ENCODE peak calls at places on chromosomes 5 and 9, in six cellular contexts. D, S, T, H, A and E are unnamed samples.

GRCh38 chr5:35963381-35963843 is 25.0 kb upstream of the CAPSL start:
- DNase-seq in H (no peak), T (no peak), A (no peak), D (no peak), S (peak; percentile 11), E (no peak)

GRCh38 chr5:120207139-120207538 is 257.0 kb upstream of the PRR16 start:
- DNase-seq in S (no peak), A (no peak), D (no peak), T (no peak), H (no peak), E (no peak)

GRCh38 chr5:59837071-59837470 is 56.5 kb downstream of the PDE4D start:
- DNase-seq in S (no peak), H (no peak), D (no peak), T (no peak), A (no peak), E (no peak)

GRCh38 chr9:108953983-108954574 is 19.9 kb downstream of the ABITRAM start:
- DNase-seq in D (no peak), S (peak; percentile 57), H (no peak), T (no peak), A (no peak), E (no peak)

GRCh38 chr5:155481182-155481581 is 467.6 kb downstream of the KIF4B start:
- DNase-seq in H (no peak), A (no peak), T (no peak), D (no peak), S (no peak), E (no peak)

GRCh38 chr5:11780641-11781345 is 123.5 kb downstream of the CTNND2 start:
- DNase-seq in A (no peak), H (no peak), T (no peak), S (no peak), D (no peak), E (no peak)

GRCh38 chr5:71872465-71872864 is 153.4 kb downstream of the CARTPT start:
- DNase-seq in T (no peak), A (no peak), D (no peak), H (no peak), S (no peak), E (no peak)

GRCh38 chr5:143791848-143792701 is 19.9 kb upstream of the HMHB1 start:
- DNase-seq in H (no peak), D (no peak), A (no peak), T (no peak), S (no peak), E (no peak)

GRCh38 chr9:38362912-38363588 is 29.5 kb upstream of the ALDH1B1 start:
- DNase-seq in D (peak; percentile 20), A (no peak), H (no peak), T (peak; percentile 54), S (peak; percentile 72), E (peak; percentile 7)

GRCh38 chr5:135263022-135263668 is 135.9 kb downstream of the MACROH2A1 start:
- DNase-seq in H (peak; percentile 62), T (no peak), D (no peak), A (no peak), S (peak; percentile 51), E (no peak)

GRCh38 chr9:126221480-126221879 is 105.1 kb upstream of the MVB12B start:
- DNase-seq in H (no peak), T (no peak), A (no peak), D (no peak), S (no peak), E (no peak)

GRCh38 chr5:39816111-39816834 is 391.5 kb upstream of the DAB2 start:
- DNase-seq in D (no peak), T (no peak), A (no peak), S (no peak), H (no peak), E (no peak)

GRCh38 chr9:93318441-93318840 is 133.0 kb upstream of the FAM120A start:
- DNase-seq in S (no peak), A (no peak), H (no peak), D (no peak), T (no peak), E (no peak)

GRCh38 chr9:114722363-114722695 is 40.3 kb upstream of the TEX48 start:
- DNase-seq in T (no peak), H (no peak), D (no peak), S (no peak), A (no peak), E (no peak)

GRCh38 chr5:50655067-50655809 is 11.2 kb upstream of the PARP8 start:
- DNase-seq in A (no peak), T (no peak), H (no peak), D (no peak), S (no peak), E (no peak)

GRCh38 chr9:35748239-35748857 is 680 bp downstream of the GBA2 start:
- DNase-seq in D (no peak), H (peak; percentile 28), S (no peak), A (no peak), T (no peak), E (no peak)

GRCh38 chr5:125023673-125024072 is 277.2 kb upstream of the ZNF608 start:
- DNase-seq in T (no peak), S (peak; percentile 25), A (no peak), D (no peak), H (no peak), E (no peak)

GRCh38 chr5:3122216-3122615 is 370.7 kb upstream of the IRX2 start:
- DNase-seq in H (no peak), T (no peak), A (no peak), S (no peak), D (no peak), E (no peak)

GRCh38 chr9:18668944-18669343 is 195.0 kb downstream of the ADAMTSL1 start:
- DNase-seq in H (no peak), A (no peak), D (no peak), S (peak; percentile 10), T (no peak), E (no peak)

GRCh38 chr9:88355166-88355565 is 33.1 kb upstream of the SPIN1 start:
- DNase-seq in S (no peak), H (no peak), T (no peak), A (no peak), D (no peak), E (no peak)

GRCh38 chr9:95528908-95529502 is 12.2 kb upstream of the PTCH1 start:
- DNase-seq in S (no peak), A (no peak), D (no peak), H (no peak), T (no peak), E (no peak)

GRCh38 chr5:171624396-171624795 is 161.2 kb upstream of the SMIM23 start:
- DNase-seq in D (no peak), H (no peak), S (no peak), T (no peak), A (no peak), E (no peak)

DNA sequence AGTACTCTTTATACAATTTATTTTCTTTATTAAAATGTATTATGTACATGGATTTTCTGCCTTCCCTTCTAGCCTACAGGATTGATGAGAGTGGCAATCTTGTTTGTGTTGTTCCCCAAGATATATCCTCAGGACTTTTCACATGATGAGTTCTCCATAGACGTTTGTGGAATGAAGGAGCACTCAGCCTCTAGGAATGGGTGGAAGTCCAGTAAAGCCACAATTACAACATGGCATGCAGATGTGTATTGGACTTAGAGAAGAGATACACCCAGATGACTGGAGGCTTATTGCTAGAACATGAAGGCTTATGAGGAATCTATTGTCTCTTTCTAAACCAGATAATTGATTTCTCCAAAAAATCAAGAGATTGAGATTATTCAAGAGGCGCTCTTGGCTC is 8.2 kb upstream of the DOCK2 start:
- DNase-seq in A (no peak), H (no peak), S (no peak), D (no peak), T (no peak), E (no peak)
- TF ChIP-seq CTCF in A (no peak), H (no peak), S (no peak), D (no peak), T (no peak), E (no peak)

DNA sequence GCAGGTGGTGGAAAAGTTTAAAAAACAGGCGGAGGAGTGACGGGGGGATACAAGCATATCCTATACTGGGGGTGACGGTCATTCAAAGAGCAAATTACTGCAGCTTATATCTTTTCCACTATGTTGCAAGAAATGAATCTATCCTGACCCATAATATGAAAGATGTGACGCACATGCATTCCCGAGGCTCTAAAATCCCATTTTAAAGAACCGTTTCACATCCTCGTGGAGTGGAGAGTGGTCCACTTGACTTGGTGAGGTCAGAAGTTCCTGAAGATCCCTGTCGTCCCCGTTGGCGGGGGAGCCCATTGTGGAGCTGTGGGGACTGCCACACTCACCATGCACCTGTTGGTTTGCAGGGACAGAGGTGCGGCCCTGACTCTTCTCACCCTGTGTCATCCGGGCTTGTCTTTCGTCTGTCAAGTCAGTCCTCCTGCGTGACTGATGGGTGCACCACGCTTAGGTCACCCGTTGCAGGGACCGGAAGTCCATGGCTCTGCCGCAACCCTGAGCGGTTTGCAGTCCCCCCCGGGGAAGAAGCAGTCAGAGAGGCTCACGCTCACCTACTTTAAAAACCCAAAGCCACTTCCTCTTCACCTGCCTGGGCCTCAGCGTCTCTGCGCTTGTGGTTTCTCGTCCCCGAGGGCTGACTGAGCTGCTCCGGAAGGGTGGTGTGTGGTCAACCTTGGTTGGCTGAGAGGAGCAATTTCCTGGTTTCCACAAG is 53.0 kb downstream of the USP20 start:
- DNase-seq in A (no peak), D (peak; percentile 61), H (peak; percentile 39), S (no peak), T (no peak), E (peak; percentile 53)
- TF ChIP-seq POLR2A in A (no peak), D (peak; percentile 47), H (no peak), S (no peak), T (no peak), E (no peak)

DNA sequence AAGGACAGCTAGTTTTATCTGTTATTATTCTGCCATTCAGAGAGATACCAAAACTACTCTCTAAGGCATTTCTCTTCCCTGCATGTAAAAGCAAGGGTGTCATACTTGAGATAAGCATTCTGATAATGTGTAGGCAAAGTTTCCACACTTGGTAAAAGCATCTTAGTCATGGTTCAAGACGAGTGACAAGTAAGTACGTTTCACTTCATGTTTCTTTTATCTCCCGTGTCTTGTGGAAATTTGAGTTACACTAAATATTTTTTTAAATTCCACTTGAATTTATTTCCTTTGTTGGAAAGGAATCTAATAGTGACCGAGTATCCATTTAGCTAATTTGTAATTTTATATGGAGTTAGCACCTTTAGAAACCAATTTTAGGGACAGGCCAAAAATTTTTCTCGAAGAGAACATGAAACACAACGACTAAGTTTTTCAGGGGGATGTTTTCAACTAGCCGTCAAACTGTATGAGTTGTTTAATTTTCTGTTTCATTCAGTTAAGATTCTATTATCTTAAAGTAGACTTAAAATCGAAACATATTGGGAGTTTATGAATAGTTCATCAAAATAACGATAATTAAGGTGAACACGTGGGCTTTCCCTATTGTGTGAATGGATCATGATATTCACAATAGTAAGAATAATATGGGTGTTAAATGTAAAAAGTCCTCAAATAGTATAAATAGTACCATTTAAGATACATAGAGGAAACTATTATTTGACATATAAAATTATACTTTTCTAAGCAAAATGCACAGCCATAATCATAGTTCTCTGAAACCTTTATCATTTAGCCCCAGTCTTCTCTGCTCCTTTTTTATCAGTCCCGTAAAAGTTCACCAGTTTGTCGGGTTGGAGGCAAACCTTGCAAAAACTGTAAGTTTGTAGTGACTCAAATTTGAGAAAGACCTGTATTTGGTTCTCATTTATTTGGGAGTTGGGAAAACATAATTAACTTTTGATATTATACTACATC is 1.6 kb downstream of the RFESD start:
- DNase-seq in T (no peak), D (no peak), H (no peak), S (peak; percentile 26), A (no peak), E (no peak)
- H3K4me3 ChIP-seq in T (no peak overlapping the region), D (no peak overlapping the region), H (peak overlapping the region; percentile 62), S (peak overlapping the region; percentile 47), A (no peak overlapping the region), E (no peak overlapping the region)

DNA sequence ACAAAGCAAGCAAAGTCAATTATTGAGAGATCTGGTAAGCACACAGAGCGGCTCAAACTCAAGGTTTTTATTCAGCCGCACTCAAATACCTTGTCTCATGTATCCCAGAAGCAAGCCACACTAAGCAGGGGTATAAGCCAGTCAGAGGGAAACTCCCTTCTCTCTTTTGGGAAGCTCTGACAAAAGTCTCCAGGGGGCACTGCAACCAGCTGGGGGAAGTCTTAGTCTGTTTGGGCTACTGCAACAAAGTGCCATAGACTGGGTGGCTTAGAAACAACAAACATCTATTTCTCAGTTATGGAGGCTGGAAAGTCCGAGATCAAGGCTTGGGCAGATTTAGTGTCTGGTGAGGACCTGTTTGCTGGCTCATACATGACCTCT is 246.0 kb downstream of the ENC1 start:
- DNase-seq in T (no peak), D (no peak), H (no peak), S (no peak), A (no peak), E (no peak)
- TF ChIP-seq CTCF in T (no peak), D (no peak), H (no peak), S (no peak), A (no peak), E (no peak)